ENCODE peak calls at places on chromosomes 7 and 10, in four cellular contexts. One of them, this sample, is unnamed.

GRCh38 chr10:129966370-129966769 is 2.3 kb upstream of the EBF3 start:
- DNase-seq in K562: no peak
- DNase-seq in HEK293T: no peak
- DNase-seq in HepG2: no peak
- DNase-seq in this sample: no peak

GRCh38 chr10:23917251-23917908 is 291.6 kb upstream of the KIAA1217 start:
- DNase-seq in K562: no peak
- DNase-seq in HEK293T: no peak
- DNase-seq in HepG2: no peak
- DNase-seq in this sample: no peak

GRCh38 chr10:123893651-123894050 is 2.0 kb upstream of the CPXM2 start:
- DNase-seq in K562: no peak
- DNase-seq in HEK293T: no peak
- DNase-seq in HepG2: no peak
- DNase-seq in this sample: no peak

GRCh38 chr7:101900103-101900502 is 82.7 kb downstream of the CUX1 start:
- DNase-seq in K562: no peak
- DNase-seq in HEK293T: no peak
- DNase-seq in HepG2: no peak
- DNase-seq in this sample: no peak

GRCh38 chr10:132297521-132297920 is 10.2 kb downstream of the STK32C start:
- DNase-seq in K562: no peak
- DNase-seq in HEK293T: no peak
- DNase-seq in HepG2: no peak
- DNase-seq in this sample: peak; percentile 53

GRCh38 chr10:12513775-12514663 is 164.7 kb downstream of the CAMK1D start:
- DNase-seq in K562: no peak
- DNase-seq in HEK293T: no peak
- DNase-seq in HepG2: no peak
- DNase-seq in this sample: no peak

GRCh38 chr7:149284343-149284742 is 22.3 kb downstream of the ZNF783 start:
- DNase-seq in K562: no peak
- DNase-seq in HEK293T: no peak
- DNase-seq in HepG2: no peak
- DNase-seq in this sample: no peak

GRCh38 chr7:12584940-12585339 is 14.4 kb downstream of the SCIN start:
- DNase-seq in K562: peak; percentile 53
- DNase-seq in HEK293T: no peak
- DNase-seq in HepG2: no peak
- DNase-seq in this sample: no peak

GRCh38 chr7:28705350-28705749 is 252.8 kb downstream of the TRIL start:
- DNase-seq in K562: no peak
- DNase-seq in HEK293T: no peak
- DNase-seq in HepG2: no peak
- DNase-seq in this sample: no peak

GRCh38 chr7:75977741-75978140 is 16.7 kb downstream of the TMEM120A start:
- DNase-seq in K562: no peak
- DNase-seq in HEK293T: no peak
- DNase-seq in HepG2: no peak
- DNase-seq in this sample: no peak

GRCh38 chr7:102393467-102393866 is 2.7 kb upstream of the PRKRIP1 start:
- DNase-seq in K562: no peak
- DNase-seq in HEK293T: no peak
- DNase-seq in HepG2: no peak
- DNase-seq in this sample: no peak

GRCh38 chr10:63465293-63466167 is at the start of gene JMJD1C:
- DNase-seq in K562: peak; percentile 86
- DNase-seq in HEK293T: peak; percentile 77
- DNase-seq in HepG2: peak; percentile 62
- DNase-seq in this sample: peak; percentile 88

GRCh38 chr10:75295901-75296441 is 60.2 kb upstream of the COMTD1 start:
- DNase-seq in K562: no peak
- DNase-seq in HEK293T: no peak
- DNase-seq in HepG2: no peak
- DNase-seq in this sample: no peak

GRCh38 chr10:5545778-5546710 is 21.3 kb downstream of the CALML3 start:
- DNase-seq in K562: peak; percentile 54
- DNase-seq in HEK293T: peak; percentile 46
- DNase-seq in HepG2: no peak
- DNase-seq in this sample: peak; percentile 6

GRCh38 chr10:78634835-78635234 is 433.9 kb upstream of the ZMIZ1 start:
- DNase-seq in K562: no peak
- DNase-seq in HEK293T: no peak
- DNase-seq in HepG2: no peak
- DNase-seq in this sample: no peak

GRCh38 chr10:115951242-115951641 is 321.8 kb downstream of the GFRA1 start:
- DNase-seq in K562: no peak
- DNase-seq in HEK293T: no peak
- DNase-seq in HepG2: no peak
- DNase-seq in this sample: no peak

GRCh38 chr10:117174439-117175214 is 22.7 kb upstream of the KCNK18 start:
- DNase-seq in K562: peak; percentile 74
- DNase-seq in HEK293T: peak; percentile 84
- DNase-seq in HepG2: peak; percentile 73
- DNase-seq in this sample: peak; percentile 93
- TF ChIP-seq ELF4 in K562: no peak
- TF ChIP-seq ELF4 in HEK293T: no peak
- TF ChIP-seq ELF4 in HepG2: no peak
- TF ChIP-seq ELF4 in this sample: no peak

DNA sequence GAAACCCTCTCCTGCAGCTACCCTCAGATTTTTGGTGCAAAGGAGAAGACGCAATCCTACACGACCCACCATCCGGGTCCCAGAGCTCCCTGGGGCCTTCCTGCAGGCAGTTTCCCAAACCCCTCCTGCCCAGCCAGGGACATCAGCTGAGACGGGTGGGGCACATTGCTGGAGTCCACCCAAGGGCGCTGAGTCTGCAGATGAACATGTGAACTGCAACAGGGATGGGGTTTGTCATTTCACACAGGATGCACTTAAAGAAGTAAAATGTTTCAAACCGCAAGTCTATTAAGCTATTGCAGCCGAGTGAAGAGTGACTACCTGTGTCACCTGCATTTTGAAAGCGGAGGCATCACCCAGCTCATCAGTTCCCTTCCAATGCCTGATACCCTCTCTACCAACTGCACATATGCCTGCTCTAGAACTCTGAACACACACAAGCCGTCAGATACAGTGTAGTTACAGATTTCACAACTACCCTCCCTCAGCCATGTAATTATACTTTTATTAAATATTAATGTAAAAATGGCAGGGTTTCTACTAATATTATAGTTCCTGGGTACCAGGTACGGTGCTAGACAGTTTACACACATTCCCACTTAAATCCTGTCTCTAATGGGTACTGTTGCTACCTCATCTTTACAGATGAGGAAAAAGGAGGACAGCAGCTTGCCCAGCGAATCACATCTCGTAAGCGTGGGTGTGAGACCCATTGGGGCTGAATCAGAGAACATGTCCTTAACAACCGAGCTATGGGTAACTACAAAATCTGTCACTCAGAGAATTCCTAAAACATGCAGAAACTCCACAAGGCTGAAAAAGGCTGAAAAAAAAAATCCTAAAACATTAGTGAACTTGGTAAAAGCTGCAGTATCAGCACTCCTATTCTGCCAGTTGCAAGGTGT is 71.2 kb downstream of the GRB10 start:
- DNase-seq in K562: no peak
- DNase-seq in HEK293T: no peak
- DNase-seq in HepG2: no peak
- DNase-seq in this sample: no peak
- TF ChIP-seq SP1 in K562: no peak
- TF ChIP-seq SP1 in HEK293T: no peak
- TF ChIP-seq SP1 in HepG2: no peak
- TF ChIP-seq SP1 in this sample: no peak

GRCh38 chr7:93804726-93805125 is 85.8 kb downstream of the TFPI2 start:
- DNase-seq in K562: no peak
- DNase-seq in HEK293T: no peak
- DNase-seq in HepG2: no peak
- DNase-seq in this sample: no peak

GRCh38 chr7:93799750-93800357 is 90.7 kb downstream of the TFPI2 start:
- DNase-seq in K562: no peak
- DNase-seq in HEK293T: no peak
- DNase-seq in HepG2: no peak
- DNase-seq in this sample: no peak
- TF ChIP-seq ELF4 in K562: no peak
- TF ChIP-seq ELF4 in HEK293T: no peak
- TF ChIP-seq ELF4 in HepG2: no peak
- TF ChIP-seq ELF4 in this sample: no peak

DNA sequence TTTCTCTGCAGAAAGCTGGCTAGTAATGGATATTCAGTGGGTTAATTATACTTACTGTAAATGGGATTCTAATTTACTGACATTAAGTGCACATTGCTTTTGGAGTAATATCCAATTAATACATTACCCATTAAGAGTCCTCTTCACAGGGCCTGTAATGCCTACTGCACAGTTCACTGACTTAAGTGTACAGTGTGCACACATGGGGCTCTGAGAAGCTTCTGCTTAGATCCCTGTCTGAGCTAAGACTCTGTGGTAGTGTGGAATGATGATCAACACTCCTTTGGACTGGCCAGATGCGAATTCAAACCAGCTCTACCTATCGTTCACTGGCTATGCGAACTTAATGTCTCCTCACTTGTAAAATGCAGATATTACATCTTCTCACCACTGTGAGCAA is 53.7 kb upstream of the SEC61G start:
- DNase-seq in K562: no peak
- DNase-seq in HEK293T: no peak
- DNase-seq in HepG2: no peak
- DNase-seq in this sample: no peak
- TF ChIP-seq SP1 in K562: no peak
- TF ChIP-seq SP1 in HEK293T: no peak
- TF ChIP-seq SP1 in HepG2: no peak
- TF ChIP-seq SP1 in this sample: no peak

GRCh38 chr10:95305606-95306385 is 15.0 kb upstream of the PDLIM1 start:
- DNase-seq in K562: no peak
- DNase-seq in HEK293T: no peak
- DNase-seq in HepG2: no peak
- DNase-seq in this sample: no peak
- TF ChIP-seq ELF4 in K562: no peak
- TF ChIP-seq ELF4 in HEK293T: no peak
- TF ChIP-seq ELF4 in HepG2: no peak
- TF ChIP-seq ELF4 in this sample: no peak

This sample was measured in WTC11.